ENCODE peak calls at places on chromosomes 2 and 18, in five cellular contexts. F is SK-MEL-5; V is NCI-H526 treated with DMSO at 0.1 percent for 48 hours; C is CD4-positive, CD25-positive, alpha-beta regulatory T cell; J is progenitor cell of endocrine pancreas. N is an unnamed sample.

GRCh38 chr18:45402485-45403056 is 212.7 kb upstream of the SLC14A2 start:
- DNase-seq in J (no peak), C (no peak), V (no peak), F (no peak), N (no peak)

GRCh38 chr2:174892546-174892945 is 112.6 kb downstream of the CHN1 start:
- DNase-seq in F (no peak), V (no peak), J (no peak), C (no peak), N (peak)

GRCh38 chr2:135043345-135043744 is 3.9 kb downstream of the MAP3K19 start:
- DNase-seq in J (no peak), V (no peak), F (no peak), C (no peak), N (no peak)

GRCh38 chr18:13915973-13916372 is 637 bp upstream of the MC2R start:
- DNase-seq in C (no peak), J (no peak), V (no peak), F (no peak), N (no peak)

GRCh38 chr2:28588231-28588725 is 92.4 kb downstream of the PLB1 start:
- DNase-seq in V (no peak), C (no peak), F (no peak), J (no peak), N (no peak)

GRCh38 chr18:11798271-11798670 is 52.9 kb upstream of the CHMP1B start:
- DNase-seq in C (no peak), V (no peak), J (no peak), F (no peak), N (no peak)

GRCh38 chr2:176763871-176764404 is 448.7 kb upstream of the HNRNPA3 start:
- DNase-seq in F (no peak), C (no peak), J (no peak), V (no peak), N (no peak)

GRCh38 chr18:79248495-79249078 is 147.1 kb upstream of the NFATC1 start:
- DNase-seq in C (no peak), V (no peak), J (no peak), F (no peak), N (no peak)

GRCh38 chr18:8375899-8376512 is 233.2 kb upstream of the RAB12 start:
- DNase-seq in F (no peak), J (no peak), V (no peak), C (no peak), N (no peak)

GRCh38 chr18:27713727-27714080 is 463.2 kb downstream of the CDH2 start:
- DNase-seq in J (no peak), C (no peak), F (no peak), V (no peak), N (no peak)

GRCh38 chr18:10025756-10026290 is 112.0 kb downstream of the VAPA start:
- DNase-seq in C (no peak), V (no peak), J (no peak), F (no peak), N (no peak)

GRCh38 chr2:240997141-240997855 is 1.1 kb upstream of the SNED1 start:
- DNase-seq in C (no peak), J (peak), V (no peak), F (no peak), N (no peak)

GRCh38 chr2:189276277-189276676 is 96.7 kb upstream of the COL5A2 start:
- DNase-seq in J (no peak), F (no peak), C (no peak), V (no peak), N (no peak)

GRCh38 chr18:52979888-52980287 is 639.9 kb downstream of the DCC start:
- DNase-seq in J (no peak), V (no peak), C (no peak), F (no peak), N (no peak)

GRCh38 chr18:22551536-22552151 is 133.9 kb upstream of the CTAGE1 start:
- DNase-seq in C (no peak), J (no peak), V (no peak), F (no peak), N (no peak)

GRCh38 chr2:23630111-23630480 is 245.1 kb downstream of the KLHL29 start:
- DNase-seq in J (no peak), C (no peak), F (no peak), V (no peak), N (no peak)

GRCh38 chr2:216636570-216637450 is 3.6 kb downstream of the IGFBP2 start:
- DNase-seq in C (no peak), V (peak), F (no peak), J (no peak), N (no peak)

GRCh38 chr2:131105156-131105949 is at the start of gene PLEKHB2:
- DNase-seq in J (peak), F (peak), V (peak), C (peak), N (peak)

GRCh38 chr2:38407111-38407682 is 30.1 kb upstream of the ATL2 start:
- DNase-seq in V (no peak), J (no peak), F (no peak), C (no peak), N (no peak)

GRCh38 chr2:195898505-195898904 is 170.1 kb downstream of the DNAH7 start:
- DNase-seq in J (no peak), F (peak), V (no peak), C (no peak), N (peak)

GRCh38 chr18:44079602-44080001 is 601.1 kb upstream of the SETBP1 start:
- DNase-seq in F (peak), J (no peak), V (no peak), C (no peak), N (peak)

GRCh38 chr2:425947-426346 is 138.1 kb upstream of the ALKAL2 start:
- DNase-seq in V (no peak), C (no peak), F (no peak), J (no peak), N (no peak)

GRCh38 chr2:45904931-45905642 is 253.6 kb downstream of the PRKCE start:
- DNase-seq in J (no peak), C (no peak), F (no peak), V (no peak), N (no peak)

GRCh38 chr2:12652723-12653122 is 64.0 kb upstream of the TRIB2 start:
- DNase-seq in V (no peak), J (no peak), F (no peak), C (no peak), N (no peak)

GRCh38 chr2:127161176-127162136 is 54.5 kb upstream of the BIN1 start:
- DNase-seq in V (no peak), F (no peak), C (no peak), J (no peak), N (no peak)

GRCh38 chr18:28175930-28176673 is 828 bp downstream of the CDH2 start:
- DNase-seq in V (peak), F (no peak), J (peak), C (no peak), N (no peak)

GRCh38 chr2:119049968-119050657 is 108.1 kb downstream of the MARCO start:
- DNase-seq in V (no peak), F (peak), J (no peak), C (no peak), N (no peak)

GRCh38 chr2:86037141-86037794 is 68.4 kb downstream of the POLR1A start:
- DNase-seq in F (no peak), J (no peak), C (no peak), V (no peak), N (no peak)

GRCh38 chr18:36176177-36176584 is 11.1 kb upstream of the MOCOS start:
- DNase-seq in J (no peak), C (no peak), V (no peak), F (peak), N (no peak)

GRCh38 chr18:32661486-32662299 is 111.1 kb downstream of the KLHL14 start:
- DNase-seq in J (no peak), V (no peak), C (no peak), F (no peak), N (peak)

GRCh38 chr2:63840081-63840784 is 1.5 kb upstream of the UGP2 start:
- DNase-seq in J (no peak), C (no peak), V (no peak), F (no peak), N (no peak)

GRCh38 chr2:95386031-95386430 is 16.5 kb upstream of the FAHD2A start:
- DNase-seq in C (no peak), F (no peak), V (no peak), J (no peak), N (no peak)

GRCh38 chr18:76468345-76469275 is 26.4 kb downstream of the ZNF516 start:
- DNase-seq in J (no peak), V (no peak), F (no peak), C (no peak), N (no peak)

GRCh38 chr18:40866013-40866644 is 1088.9 kb upstream of the PIK3C3 start:
- DNase-seq in V (no peak), C (no peak), J (no peak), F (peak), N (no peak)

GRCh38 chr18:55001625-55002024 is 42.4 kb upstream of the CCDC68 start:
- DNase-seq in V (no peak), C (no peak), F (no peak), J (no peak), N (no peak)

GRCh38 chr18:78673516-78674321 is 305.9 kb upstream of the SALL3 start:
- DNase-seq in C (no peak), V (no peak), F (no peak), J (no peak), N (no peak)

GRCh38 chr2:47334356-47335136 is 68.4 kb upstream of the MSH2 start:
- DNase-seq in F (no peak), C (no peak), V (no peak), J (no peak), N (no peak)

N was measured in foreskin melanocyte.